ENCODE peak calls at places on chromosomes 12 and 14, in seven cellular contexts. B, D, H, R, K, C and Q are unnamed samples.

GRCh38 chr12:92396647-92397258 is 251.1 kb upstream of the BTG1 start:
- DNase-seq in C (peak), H (no peak), R (peak), K (no peak), B (no peak), D (no peak), Q (peak)

GRCh38 chr12:117412465-117413190 is 51.2 kb upstream of the NOS1 start:
- DNase-seq in C (no peak), R (no peak), K (no peak), B (no peak), H (no peak), D (peak), Q (no peak)

GRCh38 chr12:91189526-91189925 is 6.9 kb upstream of the DCN start:
- DNase-seq in R (peak), K (no peak), C (peak), D (no peak), H (no peak), B (no peak), Q (peak)

GRCh38 chr12:120236124-120236398 is 29.5 kb downstream of the PXN start:
- DNase-seq in B (no peak), R (no peak), D (no peak), C (no peak), H (no peak), K (no peak), Q (no peak)

GRCh38 chr12:124039276-124039675 is 66.3 kb downstream of the ZNF664 start:
- DNase-seq in K (no peak), H (no peak), B (no peak), C (peak), R (no peak), D (no peak), Q (peak)

GRCh38 chr12:85872497-85873091 is 1.5 kb upstream of the NTS start:
- DNase-seq in K (no peak), C (peak), R (peak), H (peak), B (no peak), D (no peak), Q (peak)

GRCh38 chr14:94532462-94532861 is 23.2 kb upstream of the SERPINA12 start:
- DNase-seq in B (no peak), R (no peak), H (no peak), C (no peak), K (no peak), D (no peak), Q (peak)

GRCh38 chr12:1574863-1575254 is 19.5 kb downstream of the FBXL14 start:
- DNase-seq in D (no peak), K (no peak), H (no peak), B (no peak), C (no peak), R (no peak), Q (no peak)

GRCh38 chr14:66225337-66225736 is 260.8 kb upstream of the CCDC196 start:
- DNase-seq in K (no peak), B (no peak), D (no peak), C (no peak), R (no peak), H (peak), Q (no peak)

GRCh38 chr12:92055877-92056276 is 89.8 kb downstream of the BTG1 start:
- DNase-seq in D (no peak), B (no peak), K (no peak), C (no peak), R (no peak), H (no peak), Q (no peak)

GRCh38 chr14:50521912-50522341 is 10.4 kb downstream of the MAP4K5 start:
- DNase-seq in K (no peak), C (peak), H (no peak), R (no peak), B (no peak), D (no peak), Q (no peak)

GRCh38 chr12:124477109-124477915 is 90.1 kb downstream of the NCOR2 start:
- DNase-seq in R (no peak), K (no peak), D (peak), H (no peak), C (no peak), B (no peak), Q (no peak)

GRCh38 chr12:67782573-67782972 is 134.0 kb downstream of the DYRK2 start:
- DNase-seq in H (no peak), C (no peak), R (no peak), B (no peak), D (no peak), K (no peak), Q (no peak)

GRCh38 chr12:102232446-102232845 is 34.8 kb upstream of the PMCH start:
- DNase-seq in B (no peak), K (no peak), D (no peak), H (no peak), C (peak), R (peak), Q (no peak)

GRCh38 chr12:18306311-18306710 is 45.0 kb downstream of the PIK3C2G start:
- DNase-seq in D (no peak), R (no peak), H (no peak), C (no peak), B (no peak), K (no peak), Q (no peak)

GRCh38 chr12:102371177-102371576 is 109.2 kb downstream of the IGF1 start:
- DNase-seq in K (no peak), H (no peak), R (no peak), B (no peak), C (no peak), D (no peak), Q (no peak)

GRCh38 chr12:3972576-3972975 is 99.4 kb upstream of the PARP11 start:
- DNase-seq in R (no peak), K (no peak), D (no peak), B (no peak), H (no peak), C (no peak), Q (no peak)

GRCh38 chr12:14896477-14897184 is 11.0 kb upstream of the MGP start:
- DNase-seq in K (no peak), R (peak), D (no peak), H (no peak), C (peak), B (no peak), Q (peak)

GRCh38 chr14:23567186-23568020 is at the start of gene AP1G2:
- DNase-seq in R (no peak), C (peak), H (peak), B (peak), D (peak), K (peak), Q (peak)

GRCh38 chr12:5796171-5797091 is 148.6 kb downstream of the ANO2 start:
- DNase-seq in B (no peak), K (no peak), D (peak), H (peak), R (no peak), C (peak), Q (peak)

GRCh38 chr12:20040844-20041243 is 327.5 kb upstream of the PDE3A start:
- DNase-seq in D (peak), R (no peak), C (no peak), H (no peak), B (no peak), K (no peak), Q (no peak)

GRCh38 chr14:94971750-94972149 is 185.6 kb downstream of the DICER1 start:
- DNase-seq in C (no peak), B (no peak), K (no peak), D (no peak), R (no peak), H (no peak), Q (peak)

GRCh38 chr12:9389796-9390195 is 181.6 kb upstream of the PZP start:
- DNase-seq in H (no peak), R (no peak), K (no peak), C (no peak), D (no peak), B (no peak), Q (no peak)

GRCh38 chr12:132169376-132169775 is 25.1 kb downstream of the NOC4L start:
- DNase-seq in H (no peak), K (no peak), B (no peak), C (no peak), D (peak), R (no peak), Q (no peak)

GRCh38 chr14:21030531-21030930 is 514 bp downstream of the TPPP2 start:
- DNase-seq in R (no peak), D (no peak), C (no peak), K (no peak), B (no peak), H (no peak), Q (no peak)

GRCh38 chr12:116765271-116765670 is 27.2 kb downstream of the RNFT2 start:
- DNase-seq in H (no peak), R (no peak), C (no peak), K (no peak), B (no peak), D (no peak), Q (no peak)

GRCh38 chr12:108905725-108906124 is 25.8 kb downstream of the DAO start:
- DNase-seq in K (no peak), B (no peak), H (no peak), D (no peak), C (no peak), R (no peak), Q (no peak)

GRCh38 chr12:69708649-69709048 is 9.5 kb upstream of the BEST3 start:
- DNase-seq in K (no peak), D (no peak), H (no peak), B (no peak), C (no peak), R (no peak), Q (no peak)

GRCh38 chr14:100827140-100827517 is 1.2 kb downstream of the MEG3 start:
- DNase-seq in D (no peak), H (no peak), K (no peak), R (no peak), B (no peak), C (peak), Q (peak)

GRCh38 chr14:105466491-105467248 is 8.0 kb upstream of the CRIP2 start:
- DNase-seq in R (no peak), C (no peak), D (peak), H (no peak), B (no peak), K (no peak), Q (no peak)

GRCh38 chr12:12273291-12273957 is 6.6 kb upstream of the LRP6 start:
- DNase-seq in K (no peak), D (no peak), R (no peak), B (no peak), H (no peak), C (peak), Q (no peak)

GRCh38 chr14:101101456-101102056 is 198.0 kb upstream of the RTL1 start:
- DNase-seq in D (no peak), C (no peak), K (peak), H (no peak), R (no peak), B (no peak), Q (peak)

GRCh38 chr14:85619866-85620265 is 89.9 kb downstream of the FLRT2 start:
- DNase-seq in B (no peak), H (no peak), D (no peak), K (no peak), C (peak), R (no peak), Q (no peak)

GRCh38 chr14:50452285-50452684 is 55.6 kb upstream of the CDKL1 start:
- DNase-seq in K (no peak), R (no peak), C (peak), B (no peak), D (no peak), H (no peak), Q (no peak)

GRCh38 chr14:62777510-62777909 is 267.7 kb downstream of the KCNH5 start:
- DNase-seq in K (no peak), D (no peak), B (no peak), R (no peak), H (no peak), C (no peak), Q (no peak)

GRCh38 chr12:13146539-13146938 is 43.1 kb upstream of the GSG1 start:
- DNase-seq in R (no peak), B (no peak), C (no peak), K (no peak), H (no peak), D (no peak), Q (no peak)

GRCh38 chr14:101022916-101023435 is 119.5 kb upstream of the RTL1 start:
- DNase-seq in R (no peak), K (peak), D (no peak), C (no peak), H (no peak), B (no peak), Q (no peak)

GRCh38 chr14:36047912-36048311 is 128.6 kb downstream of the PTCSC3 start:
- DNase-seq in H (no peak), K (no peak), B (no peak), R (no peak), C (no peak), D (no peak), Q (no peak)
- TF ChIP-seq CTCF in H (no peak), K (no peak), B (no peak), R (no peak), C (no peak), D (no peak), Q (no peak)

GRCh38 chr14:106694638-106695393 is 1168.4 kb downstream of the TMEM121 start:
- DNase-seq in C (no peak), R (no peak), H (no peak), D (peak), B (peak), K (no peak), Q (no peak)
- TF ChIP-seq CTCF in C (no peak), R (no peak), H (no peak), D (no peak), B (peak), K (no peak), Q (no peak)

DNA sequence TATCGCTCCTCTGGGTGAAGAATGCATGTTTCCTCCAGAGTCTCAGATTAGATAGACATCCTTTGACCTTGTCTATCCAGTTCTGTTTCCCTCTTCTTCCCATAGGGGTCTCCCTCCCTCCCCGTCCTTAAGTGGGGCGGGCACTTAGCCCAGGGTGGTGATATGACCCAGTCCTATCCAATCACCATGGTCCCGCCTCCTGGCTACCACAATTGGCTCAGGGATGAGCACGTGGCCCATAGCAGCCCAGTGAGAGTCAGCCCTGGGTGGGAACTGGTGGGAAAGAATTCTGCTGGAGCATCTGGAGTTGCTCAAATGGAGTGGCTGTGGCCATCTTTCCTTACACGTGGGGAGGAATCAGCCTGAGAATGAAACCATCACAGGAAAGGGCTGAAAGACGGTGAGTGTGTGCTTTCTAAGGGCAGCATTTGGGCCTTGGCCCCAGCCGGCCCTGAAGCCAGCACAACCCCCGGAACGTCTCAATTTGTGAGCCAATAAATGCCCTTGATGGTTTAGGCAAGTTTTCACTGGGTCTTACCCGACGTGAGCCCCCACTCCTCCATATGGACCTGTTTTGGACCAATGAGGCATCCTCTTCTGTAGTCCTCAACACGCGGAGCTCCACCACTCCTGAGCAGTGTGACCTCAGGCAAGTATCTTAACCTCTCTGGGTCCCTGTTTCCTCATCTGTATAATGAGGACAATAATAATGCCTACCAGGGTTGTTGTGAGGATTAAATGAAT is 14.3 kb upstream of the MLXIP start:
- DNase-seq in H (peak), R (peak), D (peak), C (peak), K (peak), B (no peak), Q (peak)
- TF ChIP-seq CTCF in H (peak), R (peak), D (no peak), C (peak), K (no peak), B (no peak), Q (peak)

DNA sequence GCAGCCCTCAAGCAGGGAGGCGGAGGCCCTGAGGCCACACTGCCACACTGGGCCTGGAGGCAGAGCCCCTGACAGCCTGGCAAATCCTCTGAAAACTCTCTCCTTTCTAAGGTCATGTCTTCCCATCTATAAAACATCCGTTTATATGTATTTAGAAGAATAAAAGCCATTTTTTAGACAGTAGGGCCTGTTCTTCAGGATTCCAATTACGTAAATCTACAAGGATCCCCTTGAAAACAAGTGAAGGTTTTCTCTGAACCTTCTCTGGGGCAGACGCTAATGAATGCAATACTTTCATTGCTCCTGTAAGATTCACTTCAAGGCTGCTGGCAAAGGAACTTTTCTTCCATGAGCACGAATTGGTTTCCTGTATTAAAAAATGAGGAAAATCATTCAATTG is 12.8 kb downstream of the EIF2B2 start:
- DNase-seq in H (no peak), D (no peak), B (no peak), K (no peak), C (no peak), R (no peak), Q (no peak)
- TF ChIP-seq CTCF in H (no peak), D (no peak), B (no peak), K (no peak), C (no peak), R (no peak), Q (no peak)

DNA sequence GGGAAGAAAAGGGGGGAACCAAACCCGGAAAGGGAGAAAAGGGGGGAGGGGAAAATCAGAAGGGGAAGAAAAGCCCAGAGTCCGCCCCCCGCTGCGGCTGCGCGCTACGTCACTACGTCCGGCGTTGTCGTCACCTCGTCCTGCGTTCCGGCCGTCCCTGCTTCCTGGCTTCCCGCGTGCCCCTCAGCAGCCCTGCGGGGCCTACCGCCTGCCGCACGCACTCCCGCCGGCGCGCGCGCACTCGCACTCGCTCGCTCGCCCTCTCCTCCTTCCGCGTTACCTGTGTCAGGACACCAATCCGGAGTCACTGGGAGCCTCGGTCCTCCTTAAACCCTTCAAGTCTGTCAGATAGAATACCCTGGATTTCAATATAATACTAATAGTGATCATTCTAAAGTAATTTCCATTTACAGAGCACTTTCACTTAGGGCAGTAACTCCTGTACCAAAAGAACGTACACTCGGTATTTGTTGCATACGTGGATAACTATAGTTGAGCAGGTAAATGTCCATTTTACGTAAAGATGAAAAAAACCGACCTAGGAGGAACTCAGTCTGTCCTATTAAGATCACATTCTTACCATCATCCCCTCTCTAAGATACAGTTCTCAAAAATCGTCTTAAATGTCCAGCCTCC is at the start of gene R3HDM2:
- DNase-seq in R (peak), D (peak), C (peak), K (peak), H (peak), B (peak), Q (peak)
- TF ChIP-seq CTCF in R (no peak), D (no peak), C (no peak), K (no peak), H (no peak), B (no peak), Q (no peak)

GRCh38 chr14:106872619-106873446 is 1346.5 kb downstream of the TMEM121 start:
- DNase-seq in R (no peak), C (no peak), K (no peak), D (peak), B (peak), H (peak), Q (no peak)
- TF ChIP-seq CTCF in R (no peak), C (no peak), K (no peak), D (peak), B (peak), H (no peak), Q (peak)

DNA sequence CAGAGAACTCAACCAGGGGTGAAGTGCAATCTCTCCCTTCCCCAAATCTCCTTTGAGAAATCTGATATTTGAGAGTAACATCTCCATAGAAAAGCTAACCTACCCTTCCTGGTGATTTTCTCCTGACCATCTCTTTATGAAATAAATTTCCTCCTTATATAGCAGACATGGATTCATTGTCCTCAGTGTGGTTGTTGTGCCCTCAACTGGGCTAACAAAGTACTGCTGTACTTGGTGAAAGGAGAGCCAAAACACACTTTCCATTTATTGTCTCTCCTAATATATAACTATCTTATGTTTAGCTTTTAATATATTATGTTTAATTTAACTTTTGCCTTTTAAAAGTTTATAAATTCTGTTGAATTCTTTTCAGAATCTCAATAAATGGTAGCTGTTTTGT is 65.1 kb upstream of the SLCO1B1 start:
- DNase-seq in D (no peak), H (no peak), B (no peak), R (no peak), K (no peak), C (no peak), Q (peak)
- TF ChIP-seq CTCF in D (no peak), H (no peak), B (no peak), R (no peak), K (no peak), C (no peak), Q (peak)

GRCh38 chr14:77760381-77761204 is at the start of gene SNW1:
- DNase-seq in R (peak), C (peak), B (peak), D (peak), H (peak), K (peak), Q (peak)
- TF ChIP-seq CTCF in R (no peak), C (no peak), B (no peak), D (no peak), H (no peak), K (no peak), Q (no peak)

GRCh38 chr14:68408680-68409079 is 384.2 kb downstream of the ZFP36L1 start:
- DNase-seq in C (peak), D (no peak), B (no peak), H (no peak), K (no peak), R (no peak), Q (peak)
- TF ChIP-seq CTCF in C (peak), D (no peak), B (peak), H (no peak), K (no peak), R (no peak), Q (peak)